ENCODE peak calls at places on chromosomes 7 and 10, in eight cellular contexts. One of them, this sample, is unnamed.

GRCh38 chr10:102534333-102534732 is 30.6 kb downstream of the SUFU start:
- DNase-seq in heart left ventricle: no peak
- DNase-seq in A549: no peak
- DNase-seq in neural progenitor cell: no peak
- DNase-seq in fibroblast of lung: no peak
- DNase-seq in thyroid gland: no peak
- DNase-seq in Peyer's patch: no peak
- DNase-seq in bronchial epithelial cell: no peak
- DNase-seq in this sample: no peak

GRCh38 chr10:6635784-6636183 is 55.7 kb upstream of the PRKCQ start:
- DNase-seq in heart left ventricle: no peak
- DNase-seq in thyroid gland: no peak
- DNase-seq in fibroblast of lung: no peak
- DNase-seq in Peyer's patch: no peak
- DNase-seq in bronchial epithelial cell: no peak
- DNase-seq in neural progenitor cell: no peak
- DNase-seq in A549: no peak
- DNase-seq in this sample: no peak

GRCh38 chr7:16504019-16504418 is 22.6 kb upstream of the LRRC72 start:
- DNase-seq in bronchial epithelial cell: peak; percentile 18
- DNase-seq in neural progenitor cell: no peak
- DNase-seq in heart left ventricle: no peak
- DNase-seq in fibroblast of lung: peak; percentile 58
- DNase-seq in thyroid gland: no peak
- DNase-seq in A549: peak; percentile 57
- DNase-seq in Peyer's patch: no peak
- DNase-seq in this sample: peak; percentile 15

GRCh38 chr7:25846722-25847121 is 305.3 kb upstream of the NFE2L3 start:
- DNase-seq in bronchial epithelial cell: no peak
- DNase-seq in thyroid gland: peak; percentile 86
- DNase-seq in A549: no peak
- DNase-seq in heart left ventricle: peak; percentile 92
- DNase-seq in neural progenitor cell: no peak
- DNase-seq in fibroblast of lung: peak; percentile 97
- DNase-seq in Peyer's patch: no peak
- DNase-seq in this sample: peak; percentile 94

GRCh38 chr7:4190021-4190981 is 491.8 kb upstream of the FOXK1 start:
- DNase-seq in Peyer's patch: no peak
- DNase-seq in bronchial epithelial cell: no peak
- DNase-seq in thyroid gland: no peak
- DNase-seq in neural progenitor cell: no peak
- DNase-seq in A549: no peak
- DNase-seq in fibroblast of lung: no peak
- DNase-seq in heart left ventricle: no peak
- DNase-seq in this sample: no peak

GRCh38 chr7:96675548-96675947 is 34.1 kb downstream of the SEM1 start:
- DNase-seq in thyroid gland: no peak
- DNase-seq in neural progenitor cell: no peak
- DNase-seq in heart left ventricle: no peak
- DNase-seq in A549: no peak
- DNase-seq in fibroblast of lung: no peak
- DNase-seq in Peyer's patch: no peak
- DNase-seq in bronchial epithelial cell: no peak
- DNase-seq in this sample: no peak

GRCh38 chr10:130049244-130049643 is 61.4 kb downstream of the C10orf143 start:
- DNase-seq in Peyer's patch: no peak
- DNase-seq in A549: no peak
- DNase-seq in neural progenitor cell: no peak
- DNase-seq in heart left ventricle: no peak
- DNase-seq in thyroid gland: no peak
- DNase-seq in bronchial epithelial cell: no peak
- DNase-seq in fibroblast of lung: no peak
- DNase-seq in this sample: no peak

GRCh38 chr10:100022403-100022802 is 12.7 kb upstream of the DNMBP start:
- DNase-seq in bronchial epithelial cell: no peak
- DNase-seq in A549: no peak
- DNase-seq in thyroid gland: no peak
- DNase-seq in Peyer's patch: no peak
- DNase-seq in fibroblast of lung: peak; percentile 77
- DNase-seq in heart left ventricle: no peak
- DNase-seq in neural progenitor cell: no peak
- DNase-seq in this sample: peak; percentile 67

GRCh38 chr7:156473476-156474240 is 166.9 kb upstream of the RNF32 start:
- DNase-seq in A549: peak; percentile 53
- DNase-seq in fibroblast of lung: peak; percentile 58
- DNase-seq in heart left ventricle: no peak
- DNase-seq in bronchial epithelial cell: peak; percentile 32
- DNase-seq in neural progenitor cell: peak; percentile 67
- DNase-seq in thyroid gland: peak; percentile 66
- DNase-seq in Peyer's patch: no peak
- DNase-seq in this sample: peak; percentile 12

GRCh38 chr7:151711906-151712771 is 164.8 kb downstream of the PRKAG2 start:
- DNase-seq in A549: no peak
- DNase-seq in bronchial epithelial cell: no peak
- DNase-seq in Peyer's patch: no peak
- DNase-seq in fibroblast of lung: no peak
- DNase-seq in thyroid gland: peak; percentile 63
- DNase-seq in neural progenitor cell: no peak
- DNase-seq in heart left ventricle: peak; percentile 39
- DNase-seq in this sample: no peak

GRCh38 chr7:115124409-115124939 is 202.6 kb downstream of the MDFIC start:
- DNase-seq in Peyer's patch: no peak
- DNase-seq in fibroblast of lung: no peak
- DNase-seq in heart left ventricle: peak; percentile 26
- DNase-seq in neural progenitor cell: no peak
- DNase-seq in A549: no peak
- DNase-seq in thyroid gland: peak; percentile 19
- DNase-seq in bronchial epithelial cell: no peak
- DNase-seq in this sample: peak; percentile 14

GRCh38 chr7:85000973-85001372 is 185.9 kb downstream of the SEMA3D start:
- DNase-seq in neural progenitor cell: no peak
- DNase-seq in A549: no peak
- DNase-seq in Peyer's patch: no peak
- DNase-seq in thyroid gland: no peak
- DNase-seq in fibroblast of lung: no peak
- DNase-seq in bronchial epithelial cell: no peak
- DNase-seq in heart left ventricle: no peak
- DNase-seq in this sample: no peak

GRCh38 chr10:116253716-116254115 is 19.3 kb downstream of the GFRA1 start:
- DNase-seq in Peyer's patch: no peak
- DNase-seq in neural progenitor cell: no peak
- DNase-seq in fibroblast of lung: no peak
- DNase-seq in bronchial epithelial cell: no peak
- DNase-seq in heart left ventricle: no peak
- DNase-seq in A549: no peak
- DNase-seq in thyroid gland: no peak
- DNase-seq in this sample: no peak

DNA sequence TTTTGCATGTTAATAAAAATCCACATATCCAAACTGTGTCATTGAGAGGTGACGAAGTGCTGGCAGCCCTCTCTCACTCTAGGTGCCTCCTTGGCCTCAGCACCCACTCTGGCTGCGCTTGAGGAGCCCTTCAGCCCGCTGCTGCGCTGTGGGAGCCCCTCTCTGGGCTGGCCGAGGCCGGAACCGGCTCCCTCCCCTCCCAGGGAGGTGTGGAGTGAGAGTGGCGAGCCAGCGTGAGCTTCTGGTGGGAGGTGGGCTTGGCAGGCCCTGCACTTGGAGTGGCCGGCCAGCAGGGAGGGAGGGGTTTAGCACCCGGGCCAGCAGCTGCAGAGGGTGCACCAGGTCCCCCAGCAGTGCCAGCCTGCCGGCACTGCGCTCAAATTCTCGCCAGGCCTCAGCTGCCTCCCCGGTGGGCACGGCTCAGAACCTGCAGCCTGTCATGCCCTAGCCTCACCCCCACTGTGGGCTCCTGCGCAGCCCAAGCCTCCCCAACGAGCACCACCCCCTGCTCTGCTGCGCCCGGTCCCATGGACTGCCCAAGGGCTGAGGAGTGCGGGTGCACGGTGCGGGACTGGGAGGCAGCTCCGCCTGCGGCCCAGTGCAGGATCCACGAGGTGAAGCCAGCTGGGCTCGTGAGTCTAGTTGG is 11.1 kb downstream of the YAE1 start:
- DNase-seq in heart left ventricle: no peak
- DNase-seq in fibroblast of lung: no peak
- DNase-seq in A549: no peak
- DNase-seq in bronchial epithelial cell: no peak
- DNase-seq in thyroid gland: no peak
- DNase-seq in Peyer's patch: no peak
- DNase-seq in neural progenitor cell: no peak
- DNase-seq in this sample: no peak
- H3K4me3 ChIP-seq in heart left ventricle: no peak overlapping the region
- H3K4me3 ChIP-seq in fibroblast of lung: no peak overlapping the region
- H3K4me3 ChIP-seq in A549: no peak overlapping the region
- H3K4me3 ChIP-seq in bronchial epithelial cell: no peak overlapping the region
- H3K4me3 ChIP-seq in thyroid gland: no peak overlapping the region
- H3K4me3 ChIP-seq in Peyer's patch: no peak overlapping the region
- H3K4me3 ChIP-seq in neural progenitor cell: no peak overlapping the region
- H3K4me3 ChIP-seq in this sample: no peak overlapping the region

GRCh38 chr7:141975806-141976523 is 2.4 kb upstream of the TAS2R38 start:
- DNase-seq in heart left ventricle: peak; percentile 66
- DNase-seq in Peyer's patch: peak; percentile 46
- DNase-seq in bronchial epithelial cell: peak; percentile 59
- DNase-seq in A549: peak; percentile 77
- DNase-seq in fibroblast of lung: peak; percentile 16
- DNase-seq in thyroid gland: peak; percentile 69
- DNase-seq in neural progenitor cell: peak; percentile 90
- DNase-seq in this sample: peak; percentile 56
- H3K4me3 ChIP-seq in heart left ventricle: peak overlapping the region; percentile 18
- H3K4me3 ChIP-seq in Peyer's patch: no peak overlapping the region
- H3K4me3 ChIP-seq in bronchial epithelial cell: peak overlapping the region; percentile 13
- H3K4me3 ChIP-seq in A549: peak overlapping the region; percentile 43
- H3K4me3 ChIP-seq in fibroblast of lung: no peak overlapping the region
- H3K4me3 ChIP-seq in thyroid gland: no peak overlapping the region
- H3K4me3 ChIP-seq in neural progenitor cell: peak overlapping the region; percentile 31
- H3K4me3 ChIP-seq in this sample: no peak overlapping the region

DNA sequence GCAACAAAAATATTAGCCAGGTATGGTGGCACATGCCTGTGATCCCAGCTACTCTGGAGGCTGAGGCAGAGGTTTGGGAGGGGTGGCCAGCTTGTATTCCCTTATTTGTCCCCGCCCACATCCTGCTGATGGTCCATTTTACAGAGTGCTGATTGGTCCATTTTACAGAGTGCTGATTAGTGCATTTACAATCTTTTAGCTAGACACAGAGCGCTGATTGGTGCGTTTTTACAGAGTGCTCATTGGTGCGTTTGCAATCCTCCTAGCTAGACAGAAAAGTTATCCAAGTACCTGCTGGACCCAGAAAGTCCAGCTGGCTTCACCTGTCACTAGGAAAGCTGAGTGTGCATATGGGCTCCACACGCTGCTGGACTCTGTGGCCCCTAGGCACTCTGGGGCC is 40.0 kb upstream of the RASGEF1A start:
- DNase-seq in fibroblast of lung: no peak
- DNase-seq in heart left ventricle: no peak
- DNase-seq in bronchial epithelial cell: no peak
- DNase-seq in Peyer's patch: no peak
- DNase-seq in A549: no peak
- DNase-seq in thyroid gland: no peak
- DNase-seq in neural progenitor cell: no peak
- DNase-seq in this sample: no peak
- H3K4me3 ChIP-seq in fibroblast of lung: no peak overlapping the region
- H3K4me3 ChIP-seq in heart left ventricle: no peak overlapping the region
- H3K4me3 ChIP-seq in bronchial epithelial cell: no peak overlapping the region
- H3K4me3 ChIP-seq in Peyer's patch: no peak overlapping the region
- H3K4me3 ChIP-seq in A549: no peak overlapping the region
- H3K4me3 ChIP-seq in thyroid gland: no peak overlapping the region
- H3K4me3 ChIP-seq in neural progenitor cell: no peak overlapping the region
- H3K4me3 ChIP-seq in this sample: no peak overlapping the region

GRCh38 chr7:101121996-101122932 is 4.6 kb upstream of the SERPINE1 start:
- DNase-seq in fibroblast of lung: peak; percentile 98
- DNase-seq in neural progenitor cell: peak; percentile 32
- DNase-seq in heart left ventricle: peak; percentile 88
- DNase-seq in Peyer's patch: peak; percentile 21
- DNase-seq in A549: peak; percentile 95
- DNase-seq in thyroid gland: peak; percentile 38
- DNase-seq in bronchial epithelial cell: peak; percentile 89
- DNase-seq in this sample: peak; percentile 98
- H3K4me3 ChIP-seq in fibroblast of lung: peak overlapping the region; percentile 57
- H3K4me3 ChIP-seq in neural progenitor cell: no peak overlapping the region
- H3K4me3 ChIP-seq in heart left ventricle: peak overlapping the region; percentile 34
- H3K4me3 ChIP-seq in Peyer's patch: peak overlapping the region; percentile 31
- H3K4me3 ChIP-seq in A549: peak overlapping the region; percentile 34
- H3K4me3 ChIP-seq in thyroid gland: no peak overlapping the region
- H3K4me3 ChIP-seq in bronchial epithelial cell: peak overlapping the region; percentile 11
- H3K4me3 ChIP-seq in this sample: peak overlapping the region; percentile 33

GRCh38 chr7:101717986-101718746 is 89.1 kb upstream of the MYL10 start:
- DNase-seq in thyroid gland: no peak
- DNase-seq in Peyer's patch: no peak
- DNase-seq in neural progenitor cell: no peak
- DNase-seq in bronchial epithelial cell: no peak
- DNase-seq in A549: no peak
- DNase-seq in heart left ventricle: no peak
- DNase-seq in fibroblast of lung: peak; percentile 4
- DNase-seq in this sample: peak; percentile 44
- H3K4me3 ChIP-seq in thyroid gland: no peak overlapping the region
- H3K4me3 ChIP-seq in Peyer's patch: no peak overlapping the region
- H3K4me3 ChIP-seq in neural progenitor cell: no peak overlapping the region
- H3K4me3 ChIP-seq in bronchial epithelial cell: no peak overlapping the region
- H3K4me3 ChIP-seq in A549: no peak overlapping the region
- H3K4me3 ChIP-seq in heart left ventricle: no peak overlapping the region
- H3K4me3 ChIP-seq in fibroblast of lung: no peak overlapping the region
- H3K4me3 ChIP-seq in this sample: no peak overlapping the region

GRCh38 chr10:61937631-61938284 is 36.3 kb downstream of the ARID5B start:
- DNase-seq in Peyer's patch: no peak
- DNase-seq in neural progenitor cell: no peak
- DNase-seq in thyroid gland: no peak
- DNase-seq in heart left ventricle: no peak
- DNase-seq in fibroblast of lung: peak; percentile 66
- DNase-seq in bronchial epithelial cell: peak; percentile 86
- DNase-seq in A549: no peak
- DNase-seq in this sample: peak; percentile 80
- H3K4me3 ChIP-seq in Peyer's patch: no peak overlapping the region
- H3K4me3 ChIP-seq in neural progenitor cell: no peak overlapping the region
- H3K4me3 ChIP-seq in thyroid gland: no peak overlapping the region
- H3K4me3 ChIP-seq in heart left ventricle: no peak overlapping the region
- H3K4me3 ChIP-seq in fibroblast of lung: peak overlapping the region; percentile 9
- H3K4me3 ChIP-seq in bronchial epithelial cell: no peak overlapping the region
- H3K4me3 ChIP-seq in A549: no peak overlapping the region
- H3K4me3 ChIP-seq in this sample: no peak overlapping the region

GRCh38 chr10:28679941-28680752 is 2.8 kb downstream of the BAMBI start:
- DNase-seq in neural progenitor cell: peak; percentile 41
- DNase-seq in bronchial epithelial cell: no peak
- DNase-seq in heart left ventricle: no peak
- DNase-seq in A549: peak; percentile 42
- DNase-seq in thyroid gland: no peak
- DNase-seq in Peyer's patch: no peak
- DNase-seq in fibroblast of lung: peak; percentile 17
- DNase-seq in this sample: no peak
- H3K4me3 ChIP-seq in neural progenitor cell: peak overlapping the region; percentile 76
- H3K4me3 ChIP-seq in bronchial epithelial cell: no peak overlapping the region
- H3K4me3 ChIP-seq in heart left ventricle: peak overlapping the region; percentile 66
- H3K4me3 ChIP-seq in A549: peak overlapping the region; percentile 99
- H3K4me3 ChIP-seq in thyroid gland: no peak overlapping the region
- H3K4me3 ChIP-seq in Peyer's patch: no peak overlapping the region
- H3K4me3 ChIP-seq in fibroblast of lung: peak overlapping the region; percentile 72
- H3K4me3 ChIP-seq in this sample: no peak overlapping the region

This sample was measured in fibroblast of mammary gland.